ENCODE peak calls at places on chromosome 11, in six cellular contexts. One of them, this sample, is unnamed.

GRCh38 chr11:22458141-22458540 is 120.0 kb downstream of the SLC17A6 start:
- DNase-seq in foreskin keratinocyte: no peak
- DNase-seq in astrocyte of the spinal cord: no peak
- DNase-seq in prostate gland: no peak
- DNase-seq in tibial artery: no peak
- DNase-seq in tibial nerve: no peak
- DNase-seq in this sample: no peak

GRCh38 chr11:110141812-110142211 is 48.6 kb downstream of the ZC3H12C start:
- DNase-seq in tibial artery: no peak
- DNase-seq in foreskin keratinocyte: peak
- DNase-seq in astrocyte of the spinal cord: no peak
- DNase-seq in prostate gland: no peak
- DNase-seq in tibial nerve: no peak
- DNase-seq in this sample: no peak

GRCh38 chr11:129853508-129854228 is 38.0 kb downstream of the TMEM45B start:
- DNase-seq in astrocyte of the spinal cord: no peak
- DNase-seq in tibial nerve: no peak
- DNase-seq in tibial artery: no peak
- DNase-seq in prostate gland: peak
- DNase-seq in foreskin keratinocyte: peak
- DNase-seq in this sample: no peak

GRCh38 chr11:43681543-43681942 is 1.0 kb downstream of the HSD17B12 start:
- DNase-seq in tibial nerve: no peak
- DNase-seq in astrocyte of the spinal cord: peak
- DNase-seq in foreskin keratinocyte: no peak
- DNase-seq in tibial artery: no peak
- DNase-seq in prostate gland: no peak
- DNase-seq in this sample: no peak

GRCh38 chr11:615453-616319 is at the start of gene IRF7:
- DNase-seq in tibial nerve: peak
- DNase-seq in astrocyte of the spinal cord: peak
- DNase-seq in foreskin keratinocyte: peak
- DNase-seq in tibial artery: peak
- DNase-seq in prostate gland: peak
- DNase-seq in this sample: no peak

GRCh38 chr11:62732830-62733229 is 4.5 kb downstream of the TTC9C start:
- DNase-seq in tibial artery: no peak
- DNase-seq in foreskin keratinocyte: no peak
- DNase-seq in tibial nerve: no peak
- DNase-seq in prostate gland: no peak
- DNase-seq in astrocyte of the spinal cord: peak
- DNase-seq in this sample: no peak

GRCh38 chr11:125371451-125371935 is 124.6 kb downstream of the FEZ1 start:
- DNase-seq in tibial artery: no peak
- DNase-seq in foreskin keratinocyte: no peak
- DNase-seq in prostate gland: no peak
- DNase-seq in tibial nerve: no peak
- DNase-seq in astrocyte of the spinal cord: no peak
- DNase-seq in this sample: peak

GRCh38 chr11:35122308-35122707 is 16.7 kb upstream of the CD44 start:
- DNase-seq in astrocyte of the spinal cord: no peak
- DNase-seq in tibial nerve: no peak
- DNase-seq in prostate gland: no peak
- DNase-seq in tibial artery: no peak
- DNase-seq in foreskin keratinocyte: no peak
- DNase-seq in this sample: no peak

DNA sequence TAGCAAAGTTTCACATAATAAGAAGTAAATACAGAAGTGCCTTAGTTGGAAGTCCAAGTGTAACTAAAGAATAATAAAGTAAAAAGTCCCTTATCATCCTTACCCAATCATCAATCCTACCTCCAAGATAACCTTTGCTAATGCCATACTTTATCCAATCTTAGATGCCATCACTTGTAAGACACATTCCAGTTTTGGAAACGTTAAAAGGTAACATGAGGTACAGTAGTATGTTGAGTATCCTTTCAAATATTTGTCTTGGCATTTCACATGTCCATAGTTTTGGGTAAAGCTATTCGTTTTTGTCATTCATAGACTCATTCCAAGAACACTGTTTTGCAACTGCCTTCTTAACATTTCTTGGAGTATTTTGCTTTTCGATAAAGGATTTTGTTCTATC is 115.2 kb upstream of the TEAD1 start:
- DNase-seq in astrocyte of the spinal cord: no peak
- DNase-seq in prostate gland: no peak
- DNase-seq in foreskin keratinocyte: no peak
- DNase-seq in tibial nerve: no peak
- DNase-seq in tibial artery: no peak
- DNase-seq in this sample: no peak
- TF ChIP-seq CTCF in astrocyte of the spinal cord: no peak
- TF ChIP-seq CTCF in prostate gland: no peak
- TF ChIP-seq CTCF in foreskin keratinocyte: no peak
- TF ChIP-seq CTCF in tibial nerve: no peak
- TF ChIP-seq CTCF in tibial artery: no peak
- TF ChIP-seq CTCF in this sample: no peak

DNA sequence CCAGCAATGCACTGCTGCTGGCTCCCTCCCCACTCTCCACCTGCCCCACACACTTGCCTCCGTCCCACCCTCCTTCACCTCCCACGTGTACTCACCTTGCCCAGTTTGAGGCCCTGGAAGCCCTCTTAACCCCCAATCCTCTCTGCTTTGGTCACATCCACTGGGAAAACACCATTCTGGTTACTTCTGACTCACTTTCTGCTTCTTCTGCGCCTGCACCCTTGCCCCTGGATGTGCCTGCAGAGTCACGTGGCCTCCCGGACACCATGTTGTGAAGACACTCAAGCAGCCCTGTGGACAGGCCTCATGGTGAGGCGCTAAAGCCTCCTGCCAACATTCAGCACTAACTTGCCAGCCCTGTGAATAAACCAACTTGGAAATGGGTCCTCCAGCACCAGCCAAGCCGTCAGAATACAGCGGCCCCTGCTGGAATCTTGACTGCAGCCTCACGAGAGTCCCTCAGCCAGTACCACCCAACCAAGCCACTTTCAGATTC is 2.6 kb upstream of the NAALADL1 start:
- DNase-seq in astrocyte of the spinal cord: peak
- DNase-seq in tibial artery: no peak
- DNase-seq in foreskin keratinocyte: no peak
- DNase-seq in prostate gland: no peak
- DNase-seq in tibial nerve: no peak
- DNase-seq in this sample: no peak
- TF ChIP-seq CTCF in astrocyte of the spinal cord: peak
- TF ChIP-seq CTCF in tibial artery: peak
- TF ChIP-seq CTCF in foreskin keratinocyte: peak
- TF ChIP-seq CTCF in prostate gland: no peak
- TF ChIP-seq CTCF in tibial nerve: no peak
- TF ChIP-seq CTCF in this sample: peak

GRCh38 chr11:7691759-7692334 is 14.4 kb downstream of the OVCH2 start:
- DNase-seq in astrocyte of the spinal cord: no peak
- DNase-seq in tibial artery: no peak
- DNase-seq in tibial nerve: no peak
- DNase-seq in prostate gland: no peak
- DNase-seq in foreskin keratinocyte: no peak
- DNase-seq in this sample: no peak

GRCh38 chr11:7689239-7689638 is 15.9 kb upstream of the CYB5R2 start:
- DNase-seq in prostate gland: no peak
- DNase-seq in tibial nerve: no peak
- DNase-seq in astrocyte of the spinal cord: no peak
- DNase-seq in tibial artery: no peak
- DNase-seq in foreskin keratinocyte: no peak
- DNase-seq in this sample: no peak

GRCh38 chr11:7687386-7687785 is 14.1 kb upstream of the CYB5R2 start:
- DNase-seq in prostate gland: no peak
- DNase-seq in tibial nerve: no peak
- DNase-seq in foreskin keratinocyte: no peak
- DNase-seq in astrocyte of the spinal cord: no peak
- DNase-seq in tibial artery: no peak
- DNase-seq in this sample: no peak

GRCh38 chr11:7688238-7688826 is 15.0 kb upstream of the CYB5R2 start:
- DNase-seq in foreskin keratinocyte: no peak
- DNase-seq in tibial nerve: no peak
- DNase-seq in tibial artery: no peak
- DNase-seq in prostate gland: no peak
- DNase-seq in astrocyte of the spinal cord: peak
- DNase-seq in this sample: no peak

GRCh38 chr11:7690648-7691047 is 15.6 kb downstream of the OVCH2 start:
- DNase-seq in prostate gland: no peak
- DNase-seq in tibial nerve: no peak
- DNase-seq in foreskin keratinocyte: no peak
- DNase-seq in tibial artery: no peak
- DNase-seq in astrocyte of the spinal cord: peak
- DNase-seq in this sample: no peak
- TF ChIP-seq CTCF in prostate gland: no peak
- TF ChIP-seq CTCF in tibial nerve: no peak
- TF ChIP-seq CTCF in foreskin keratinocyte: no peak
- TF ChIP-seq CTCF in tibial artery: no peak
- TF ChIP-seq CTCF in astrocyte of the spinal cord: no peak
- TF ChIP-seq CTCF in this sample: no peak

GRCh38 chr11:8058216-8058615 is 22.8 kb upstream of the TUB start:
- DNase-seq in foreskin keratinocyte: no peak
- DNase-seq in astrocyte of the spinal cord: no peak
- DNase-seq in prostate gland: no peak
- DNase-seq in tibial nerve: no peak
- DNase-seq in tibial artery: no peak
- DNase-seq in this sample: no peak

GRCh38 chr11:8055836-8056526 is 25.0 kb upstream of the TUB start:
- DNase-seq in tibial nerve: no peak
- DNase-seq in tibial artery: no peak
- DNase-seq in astrocyte of the spinal cord: no peak
- DNase-seq in prostate gland: no peak
- DNase-seq in foreskin keratinocyte: no peak
- DNase-seq in this sample: no peak

GRCh38 chr11:8056810-8057463 is 24.1 kb upstream of the TUB start:
- DNase-seq in astrocyte of the spinal cord: no peak
- DNase-seq in tibial artery: peak
- DNase-seq in foreskin keratinocyte: no peak
- DNase-seq in tibial nerve: peak
- DNase-seq in prostate gland: no peak
- DNase-seq in this sample: no peak

GRCh38 chr11:8059030-8059429 is 22.0 kb upstream of the TUB start:
- DNase-seq in foreskin keratinocyte: no peak
- DNase-seq in tibial nerve: no peak
- DNase-seq in prostate gland: no peak
- DNase-seq in tibial artery: no peak
- DNase-seq in astrocyte of the spinal cord: no peak
- DNase-seq in this sample: no peak

DNA sequence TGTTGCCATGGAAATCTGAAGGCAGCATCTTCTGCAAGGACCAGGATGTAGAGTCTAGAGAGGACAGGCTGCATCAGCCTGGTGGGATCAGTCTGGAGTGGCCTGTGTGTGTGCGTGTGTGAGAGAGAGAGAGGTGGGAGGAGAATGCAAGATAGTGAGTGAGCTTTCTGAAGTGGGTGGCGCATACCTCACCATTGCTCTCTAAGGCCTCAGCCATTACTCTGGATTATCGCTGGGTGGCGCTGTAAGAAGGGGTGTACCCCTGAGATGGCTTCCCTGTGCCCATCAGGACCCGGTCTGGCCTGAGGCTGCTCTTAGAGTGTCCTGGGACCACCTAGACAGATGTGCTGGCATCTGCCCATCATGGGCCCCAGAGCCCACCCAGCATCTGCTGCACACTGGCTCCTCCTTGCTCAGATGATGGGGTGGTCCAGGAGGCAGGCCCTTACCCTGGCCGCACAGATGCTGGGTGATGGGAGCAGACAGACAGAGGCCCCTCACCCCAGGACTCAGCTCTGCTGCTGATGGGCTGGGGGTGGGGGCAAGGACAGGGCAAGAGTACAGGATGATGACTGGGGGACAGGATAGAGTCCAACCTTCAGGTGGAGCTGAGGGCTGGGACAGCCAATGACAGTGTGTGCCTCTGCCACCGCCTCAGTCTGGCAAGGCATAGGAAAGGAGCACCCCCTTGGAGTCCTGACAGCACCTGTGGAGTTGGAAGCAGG is 25.7 kb upstream of the TUB start:
- DNase-seq in foreskin keratinocyte: no peak
- DNase-seq in tibial artery: no peak
- DNase-seq in tibial nerve: no peak
- DNase-seq in prostate gland: no peak
- DNase-seq in astrocyte of the spinal cord: no peak
- DNase-seq in this sample: no peak
- TF ChIP-seq CTCF in foreskin keratinocyte: peak
- TF ChIP-seq CTCF in tibial artery: no peak
- TF ChIP-seq CTCF in tibial nerve: no peak
- TF ChIP-seq CTCF in prostate gland: no peak
- TF ChIP-seq CTCF in astrocyte of the spinal cord: no peak
- TF ChIP-seq CTCF in this sample: no peak